ENCODE peak calls at places on chromosomes 5 and 9, in eight cellular contexts. G, Y, N, V, H, K, L and E are unnamed samples.

GRCh38 chr9:31390352-31391025 is 994.0 kb upstream of the ACO1 start:
- DNase-seq in H (no peak), N (no peak), K (no peak), V (no peak), L (no peak), Y (no peak), G (no peak), E (no peak)

GRCh38 chr5:85453026-85453349 is 1068.3 kb upstream of the EDIL3 start:
- DNase-seq in V (no peak), H (no peak), L (no peak), Y (no peak), N (no peak), G (no peak), K (no peak), E (no peak)

GRCh38 chr9:128724744-128725211 is 851 bp upstream of the ZDHHC12 start:
- DNase-seq in V (no peak), Y (peak; percentile 85), G (no peak), H (peak; percentile 57), N (peak; percentile 79), L (peak; percentile 70), K (peak; percentile 70), E (peak; percentile 86)

GRCh38 chr5:137778772-137779564 is 24.8 kb upstream of the HNRNPA0 start:
- DNase-seq in H (peak; percentile 38), N (no peak), K (peak; percentile 50), V (peak; percentile 0), L (peak; percentile 26), Y (peak; percentile 39), G (no peak), E (peak; percentile 33)

GRCh38 chr9:119788876-119789275 is 419.6 kb upstream of the BRINP1 start:
- DNase-seq in L (no peak), H (no peak), K (no peak), Y (no peak), N (no peak), G (no peak), V (no peak), E (no peak)

GRCh38 chr5:77204967-77205366 is 5.5 kb upstream of the PDE8B start:
- DNase-seq in V (no peak), L (peak; percentile 30), N (no peak), G (no peak), H (no peak), Y (no peak), K (no peak), E (no peak)

GRCh38 chr9:134648701-134649525 is 7.3 kb downstream of the COL5A1 start:
- DNase-seq in V (no peak), Y (peak; percentile 78), N (no peak), G (no peak), L (no peak), H (no peak), K (peak; percentile 59), E (peak; percentile 85)

GRCh38 chr5:79834420-79835219 is 145.0 kb downstream of the CMYA5 start:
- DNase-seq in K (no peak), N (no peak), G (no peak), H (no peak), L (no peak), V (no peak), Y (no peak), E (no peak)

GRCh38 chr5:170366276-170366675 is 22.9 kb downstream of the KCNMB1 start:
- DNase-seq in N (no peak), G (no peak), V (no peak), H (no peak), L (no peak), K (no peak), Y (no peak), E (no peak)

GRCh38 chr9:21144620-21145019 is 3.0 kb upstream of the IFNW1 start:
- DNase-seq in Y (no peak), H (no peak), V (no peak), K (no peak), N (no peak), G (no peak), L (peak; percentile 21), E (no peak)

GRCh38 chr5:172389578-172390112 is 64.7 kb downstream of the SH3PXD2B start:
- DNase-seq in Y (no peak), K (no peak), H (no peak), G (no peak), N (no peak), L (no peak), V (no peak), E (no peak)

GRCh38 chr9:109319631-109320233 is 1.1 kb downstream of the EPB41L4B start:
- DNase-seq in K (peak; percentile 4), V (no peak), G (no peak), Y (peak; percentile 54), N (no peak), L (peak; percentile 48), H (no peak), E (no peak)

GRCh38 chr5:171431251-171431777 is 11.9 kb downstream of the FGF18 start:
- DNase-seq in Y (no peak), G (no peak), N (peak; percentile 39), K (no peak), L (no peak), V (no peak), H (no peak), E (no peak)

GRCh38 chr5:36606437-36607113 is at the start of gene SLC1A3:
- DNase-seq in K (peak; percentile 88), G (no peak), N (peak; percentile 63), L (peak; percentile 42), Y (peak; percentile 80), H (peak; percentile 66), V (peak; percentile 28), E (peak; percentile 87)

GRCh38 chr5:140338336-140338735 is 8.1 kb downstream of the HBEGF start:
- DNase-seq in V (no peak), K (no peak), L (no peak), G (no peak), Y (no peak), H (no peak), N (no peak), E (no peak)

GRCh38 chr9:31916591-31917223 is 467.7 kb upstream of the ACO1 start:
- DNase-seq in N (no peak), K (no peak), V (no peak), L (no peak), H (no peak), G (no peak), Y (no peak), E (no peak)

GRCh38 chr5:151222769-151223446 is 984 bp downstream of the CCDC69 start:
- DNase-seq in K (no peak), V (no peak), H (no peak), Y (peak; percentile 15), G (no peak), N (peak; percentile 82), L (peak; percentile 69), E (no peak)

GRCh38 chr9:36396985-36397384 is 3.1 kb downstream of the RNF38 start:
- DNase-seq in H (no peak), N (no peak), Y (peak; percentile 43), V (no peak), L (no peak), K (no peak), G (no peak), E (no peak)

GRCh38 chr5:7043797-7044196 is 330.6 kb downstream of the TENT4A start:
- DNase-seq in L (no peak), H (no peak), K (no peak), V (no peak), Y (no peak), N (no peak), G (no peak), E (no peak)

GRCh38 chr5:79535477-79536192 is 21.7 kb upstream of the HOMER1 start:
- DNase-seq in L (no peak), Y (no peak), H (no peak), V (no peak), G (no peak), K (no peak), N (no peak), E (no peak)